ENCODE peak calls at places on chromosome 18, in seven cellular contexts. One of them, this sample, is unnamed.

GRCh38 chr18:7562491-7562890 is 4.6 kb upstream of the PTPRM start:
- DNase-seq in islet precursor cell: no peak
- DNase-seq in stimulated activated CD8-positive, alpha-beta memory T cell treated with anti-CD3 and anti-CD28 coated beads, Interleukin-15, amount 100 ng/mL, for 24 hours: no peak
- DNase-seq in HFF-Myc: no peak
- DNase-seq in NCI-H1436: no peak
- DNase-seq in NCI-H1092: no peak
- DNase-seq in kidney: peak
- DNase-seq in this sample: no peak

GRCh38 chr18:48815182-48815520 is 135.6 kb downstream of the SMAD7 start:
- DNase-seq in islet precursor cell: no peak
- DNase-seq in stimulated activated CD8-positive, alpha-beta memory T cell treated with anti-CD3 and anti-CD28 coated beads, Interleukin-15, amount 100 ng/mL, for 24 hours: no peak
- DNase-seq in HFF-Myc: no peak
- DNase-seq in NCI-H1436: no peak
- DNase-seq in NCI-H1092: no peak
- DNase-seq in kidney: no peak
- DNase-seq in this sample: no peak

GRCh38 chr18:35122586-35123224 is 81.5 kb downstream of the MAPRE2 start:
- DNase-seq in islet precursor cell: peak
- DNase-seq in stimulated activated CD8-positive, alpha-beta memory T cell treated with anti-CD3 and anti-CD28 coated beads, Interleukin-15, amount 100 ng/mL, for 24 hours: no peak
- DNase-seq in HFF-Myc: no peak
- DNase-seq in NCI-H1436: peak
- DNase-seq in NCI-H1092: no peak
- DNase-seq in kidney: no peak
- DNase-seq in this sample: no peak

GRCh38 chr18:39702888-39703287 is 2137.3 kb upstream of the CELF4 start:
- DNase-seq in islet precursor cell: no peak
- DNase-seq in stimulated activated CD8-positive, alpha-beta memory T cell treated with anti-CD3 and anti-CD28 coated beads, Interleukin-15, amount 100 ng/mL, for 24 hours: no peak
- DNase-seq in HFF-Myc: no peak
- DNase-seq in NCI-H1436: no peak
- DNase-seq in NCI-H1092: no peak
- DNase-seq in kidney: no peak
- DNase-seq in this sample: no peak

GRCh38 chr18:63757541-63757940 is 17.7 kb upstream of the SERPINB7 start:
- DNase-seq in islet precursor cell: no peak
- DNase-seq in stimulated activated CD8-positive, alpha-beta memory T cell treated with anti-CD3 and anti-CD28 coated beads, Interleukin-15, amount 100 ng/mL, for 24 hours: no peak
- DNase-seq in HFF-Myc: no peak
- DNase-seq in NCI-H1436: no peak
- DNase-seq in NCI-H1092: no peak
- DNase-seq in kidney: no peak
- DNase-seq in this sample: no peak

GRCh38 chr18:36711813-36712444 is 116.9 kb downstream of the TPGS2 start:
- DNase-seq in islet precursor cell: peak
- DNase-seq in stimulated activated CD8-positive, alpha-beta memory T cell treated with anti-CD3 and anti-CD28 coated beads, Interleukin-15, amount 100 ng/mL, for 24 hours: no peak
- DNase-seq in HFF-Myc: no peak
- DNase-seq in NCI-H1436: no peak
- DNase-seq in NCI-H1092: no peak
- DNase-seq in kidney: no peak
- DNase-seq in this sample: no peak

GRCh38 chr18:73646772-73647171 is 500.9 kb downstream of the FBXO15 start:
- DNase-seq in islet precursor cell: no peak
- DNase-seq in stimulated activated CD8-positive, alpha-beta memory T cell treated with anti-CD3 and anti-CD28 coated beads, Interleukin-15, amount 100 ng/mL, for 24 hours: no peak
- DNase-seq in HFF-Myc: peak
- DNase-seq in NCI-H1436: no peak
- DNase-seq in NCI-H1092: no peak
- DNase-seq in kidney: no peak
- DNase-seq in this sample: no peak

GRCh38 chr18:73232933-73233332 is 365.1 kb upstream of the NETO1 start:
- DNase-seq in islet precursor cell: no peak
- DNase-seq in stimulated activated CD8-positive, alpha-beta memory T cell treated with anti-CD3 and anti-CD28 coated beads, Interleukin-15, amount 100 ng/mL, for 24 hours: no peak
- DNase-seq in HFF-Myc: no peak
- DNase-seq in NCI-H1436: no peak
- DNase-seq in NCI-H1092: no peak
- DNase-seq in kidney: no peak
- DNase-seq in this sample: no peak

GRCh38 chr18:47873625-47874024 is 56.8 kb downstream of the SMAD2 start:
- DNase-seq in islet precursor cell: no peak
- DNase-seq in stimulated activated CD8-positive, alpha-beta memory T cell treated with anti-CD3 and anti-CD28 coated beads, Interleukin-15, amount 100 ng/mL, for 24 hours: no peak
- DNase-seq in HFF-Myc: no peak
- DNase-seq in NCI-H1436: no peak
- DNase-seq in NCI-H1092: no peak
- DNase-seq in kidney: no peak
- DNase-seq in this sample: no peak

GRCh38 chr18:9628984-9629383 is 14.6 kb upstream of the PPP4R1 start:
- DNase-seq in islet precursor cell: no peak
- DNase-seq in stimulated activated CD8-positive, alpha-beta memory T cell treated with anti-CD3 and anti-CD28 coated beads, Interleukin-15, amount 100 ng/mL, for 24 hours: no peak
- DNase-seq in HFF-Myc: no peak
- DNase-seq in NCI-H1436: no peak
- DNase-seq in NCI-H1092: no peak
- DNase-seq in kidney: no peak
- DNase-seq in this sample: no peak

GRCh38 chr18:7414459-7414858 is 152.7 kb upstream of the PTPRM start:
- DNase-seq in islet precursor cell: no peak
- DNase-seq in stimulated activated CD8-positive, alpha-beta memory T cell treated with anti-CD3 and anti-CD28 coated beads, Interleukin-15, amount 100 ng/mL, for 24 hours: no peak
- DNase-seq in HFF-Myc: no peak
- DNase-seq in NCI-H1436: no peak
- DNase-seq in NCI-H1092: no peak
- DNase-seq in kidney: no peak
- DNase-seq in this sample: no peak

GRCh38 chr18:48904086-48904485 is 46.7 kb downstream of the SMAD7 start:
- DNase-seq in islet precursor cell: peak
- DNase-seq in stimulated activated CD8-positive, alpha-beta memory T cell treated with anti-CD3 and anti-CD28 coated beads, Interleukin-15, amount 100 ng/mL, for 24 hours: no peak
- DNase-seq in HFF-Myc: no peak
- DNase-seq in NCI-H1436: no peak
- DNase-seq in NCI-H1092: no peak
- DNase-seq in kidney: no peak
- DNase-seq in this sample: no peak

GRCh38 chr18:35392375-35392774 is 15.2 kb upstream of the ZNF396 start:
- DNase-seq in islet precursor cell: no peak
- DNase-seq in stimulated activated CD8-positive, alpha-beta memory T cell treated with anti-CD3 and anti-CD28 coated beads, Interleukin-15, amount 100 ng/mL, for 24 hours: no peak
- DNase-seq in HFF-Myc: no peak
- DNase-seq in NCI-H1436: no peak
- DNase-seq in NCI-H1092: no peak
- DNase-seq in kidney: no peak
- DNase-seq in this sample: no peak

GRCh38 chr18:51082571-51083264 is 52.7 kb downstream of the SMAD4 start:
- DNase-seq in islet precursor cell: no peak
- DNase-seq in stimulated activated CD8-positive, alpha-beta memory T cell treated with anti-CD3 and anti-CD28 coated beads, Interleukin-15, amount 100 ng/mL, for 24 hours: no peak
- DNase-seq in HFF-Myc: no peak
- DNase-seq in NCI-H1436: no peak
- DNase-seq in NCI-H1092: no peak
- DNase-seq in kidney: no peak
- DNase-seq in this sample: no peak

GRCh38 chr18:31741096-31741735 is 19.5 kb downstream of the SLC25A52 start:
- DNase-seq in islet precursor cell: no peak
- DNase-seq in stimulated activated CD8-positive, alpha-beta memory T cell treated with anti-CD3 and anti-CD28 coated beads, Interleukin-15, amount 100 ng/mL, for 24 hours: no peak
- DNase-seq in HFF-Myc: peak
- DNase-seq in NCI-H1436: no peak
- DNase-seq in NCI-H1092: peak
- DNase-seq in kidney: no peak
- DNase-seq in this sample: no peak

GRCh38 chr18:76874643-76875389 is 52.5 kb downstream of the ZNF236 start:
- DNase-seq in islet precursor cell: peak
- DNase-seq in stimulated activated CD8-positive, alpha-beta memory T cell treated with anti-CD3 and anti-CD28 coated beads, Interleukin-15, amount 100 ng/mL, for 24 hours: no peak
- DNase-seq in HFF-Myc: no peak
- DNase-seq in NCI-H1436: no peak
- DNase-seq in NCI-H1092: no peak
- DNase-seq in kidney: no peak
- DNase-seq in this sample: no peak

GRCh38 chr18:8686556-8686955 is 18.8 kb upstream of the MTCL1 start:
- DNase-seq in islet precursor cell: no peak
- DNase-seq in stimulated activated CD8-positive, alpha-beta memory T cell treated with anti-CD3 and anti-CD28 coated beads, Interleukin-15, amount 100 ng/mL, for 24 hours: no peak
- DNase-seq in HFF-Myc: no peak
- DNase-seq in NCI-H1436: peak
- DNase-seq in NCI-H1092: no peak
- DNase-seq in kidney: no peak
- DNase-seq in this sample: no peak

GRCh38 chr18:26383454-26384270 is 157.4 kb downstream of the TAF4B start:
- DNase-seq in islet precursor cell: no peak
- DNase-seq in stimulated activated CD8-positive, alpha-beta memory T cell treated with anti-CD3 and anti-CD28 coated beads, Interleukin-15, amount 100 ng/mL, for 24 hours: no peak
- DNase-seq in HFF-Myc: peak
- DNase-seq in NCI-H1436: peak
- DNase-seq in NCI-H1092: peak
- DNase-seq in kidney: no peak
- DNase-seq in this sample: no peak

GRCh38 chr18:5975111-5975622 is 79.8 kb upstream of the TMEM200C start:
- DNase-seq in islet precursor cell: peak
- DNase-seq in stimulated activated CD8-positive, alpha-beta memory T cell treated with anti-CD3 and anti-CD28 coated beads, Interleukin-15, amount 100 ng/mL, for 24 hours: no peak
- DNase-seq in HFF-Myc: no peak
- DNase-seq in NCI-H1436: no peak
- DNase-seq in NCI-H1092: no peak
- DNase-seq in kidney: no peak
- DNase-seq in this sample: no peak

GRCh38 chr18:73577365-73577764 is 570.3 kb downstream of the FBXO15 start:
- DNase-seq in islet precursor cell: no peak
- DNase-seq in stimulated activated CD8-positive, alpha-beta memory T cell treated with anti-CD3 and anti-CD28 coated beads, Interleukin-15, amount 100 ng/mL, for 24 hours: no peak
- DNase-seq in HFF-Myc: no peak
- DNase-seq in NCI-H1436: no peak
- DNase-seq in NCI-H1092: no peak
- DNase-seq in kidney: no peak
- DNase-seq in this sample: no peak

GRCh38 chr18:46097378-46097852 is 681 bp downstream of the ATP5F1A start:
- DNase-seq in islet precursor cell: no peak
- DNase-seq in stimulated activated CD8-positive, alpha-beta memory T cell treated with anti-CD3 and anti-CD28 coated beads, Interleukin-15, amount 100 ng/mL, for 24 hours: no peak
- DNase-seq in HFF-Myc: no peak
- DNase-seq in NCI-H1436: no peak
- DNase-seq in NCI-H1092: no peak
- DNase-seq in kidney: no peak
- DNase-seq in this sample: no peak

GRCh38 chr18:24802439-24802838 is 342.0 kb downstream of the HRH4 start:
- DNase-seq in islet precursor cell: no peak
- DNase-seq in stimulated activated CD8-positive, alpha-beta memory T cell treated with anti-CD3 and anti-CD28 coated beads, Interleukin-15, amount 100 ng/mL, for 24 hours: no peak
- DNase-seq in HFF-Myc: no peak
- DNase-seq in NCI-H1436: no peak
- DNase-seq in NCI-H1092: no peak
- DNase-seq in kidney: no peak
- DNase-seq in this sample: no peak

GRCh38 chr18:72233106-72233505 is 311.0 kb downstream of the CBLN2 start:
- DNase-seq in islet precursor cell: no peak
- DNase-seq in stimulated activated CD8-positive, alpha-beta memory T cell treated with anti-CD3 and anti-CD28 coated beads, Interleukin-15, amount 100 ng/mL, for 24 hours: no peak
- DNase-seq in HFF-Myc: no peak
- DNase-seq in NCI-H1436: no peak
- DNase-seq in NCI-H1092: peak
- DNase-seq in kidney: no peak
- DNase-seq in this sample: no peak

GRCh38 chr18:68431922-68432198 is 283.0 kb downstream of the TMX3 start:
- DNase-seq in islet precursor cell: no peak
- DNase-seq in stimulated activated CD8-positive, alpha-beta memory T cell treated with anti-CD3 and anti-CD28 coated beads, Interleukin-15, amount 100 ng/mL, for 24 hours: no peak
- DNase-seq in HFF-Myc: no peak
- DNase-seq in NCI-H1436: no peak
- DNase-seq in NCI-H1092: no peak
- DNase-seq in kidney: no peak
- DNase-seq in this sample: no peak

GRCh38 chr18:71809711-71810110 is 734.4 kb downstream of the CBLN2 start:
- DNase-seq in islet precursor cell: no peak
- DNase-seq in stimulated activated CD8-positive, alpha-beta memory T cell treated with anti-CD3 and anti-CD28 coated beads, Interleukin-15, amount 100 ng/mL, for 24 hours: no peak
- DNase-seq in HFF-Myc: no peak
- DNase-seq in NCI-H1436: no peak
- DNase-seq in NCI-H1092: no peak
- DNase-seq in kidney: no peak
- DNase-seq in this sample: no peak